ENCODE peak calls at places on chromosomes 7 and 10, in eight cellular contexts. One of them, this sample, is unnamed. For H3K4me1, the result is how much of the 10 kb centered on the place peaks cover.

GRCh38 chr7:40608321-40609075 is 473.7 kb downstream of the SUGCT start:
- DNase-seq in heart left ventricle: no peak
- DNase-seq in aorta: no peak
- DNase-seq in IMR-90: no peak
- DNase-seq in uterus: no peak
- DNase-seq in CD4-positive, alpha-beta memory T cell: no peak
- DNase-seq in stomach: no peak
- DNase-seq in A549: no peak
- DNase-seq in this sample: no peak

GRCh38 chr10:130990536-130990935 is 321.0 kb downstream of the TCERG1L start:
- DNase-seq in heart left ventricle: no peak
- DNase-seq in aorta: no peak
- DNase-seq in IMR-90: no peak
- DNase-seq in uterus: no peak
- DNase-seq in CD4-positive, alpha-beta memory T cell: no peak
- DNase-seq in stomach: no peak
- DNase-seq in A549: no peak
- DNase-seq in this sample: no peak

GRCh38 chr10:11135709-11136108 is 118.0 kb downstream of the CELF2 start:
- DNase-seq in heart left ventricle: no peak
- DNase-seq in aorta: no peak
- DNase-seq in IMR-90: no peak
- DNase-seq in uterus: no peak
- DNase-seq in CD4-positive, alpha-beta memory T cell: no peak
- DNase-seq in stomach: no peak
- DNase-seq in A549: no peak
- DNase-seq in this sample: no peak

GRCh38 chr10:92965314-92965713 is 95.3 kb upstream of the CYP26C1 start:
- DNase-seq in heart left ventricle: no peak
- DNase-seq in aorta: no peak
- DNase-seq in IMR-90: peak
- DNase-seq in uterus: no peak
- DNase-seq in CD4-positive, alpha-beta memory T cell: peak
- DNase-seq in stomach: no peak
- DNase-seq in A549: peak
- DNase-seq in this sample: no peak

GRCh38 chr10:119688033-119688508 is 36.9 kb downstream of the BAG3 start:
- DNase-seq in heart left ventricle: no peak
- DNase-seq in aorta: no peak
- DNase-seq in IMR-90: no peak
- DNase-seq in uterus: no peak
- DNase-seq in CD4-positive, alpha-beta memory T cell: no peak
- DNase-seq in stomach: no peak
- DNase-seq in A549: no peak
- DNase-seq in this sample: no peak

GRCh38 chr7:117666689-117667088 is 186.9 kb downstream of the CFTR start:
- DNase-seq in heart left ventricle: no peak
- DNase-seq in aorta: no peak
- DNase-seq in IMR-90: no peak
- DNase-seq in uterus: no peak
- DNase-seq in CD4-positive, alpha-beta memory T cell: no peak
- DNase-seq in stomach: no peak
- DNase-seq in A549: no peak
- DNase-seq in this sample: no peak

GRCh38 chr7:129279757-129280156 is 54.9 kb downstream of the AHCYL2 start:
- DNase-seq in heart left ventricle: no peak
- DNase-seq in aorta: no peak
- DNase-seq in IMR-90: no peak
- DNase-seq in uterus: no peak
- DNase-seq in CD4-positive, alpha-beta memory T cell: no peak
- DNase-seq in stomach: no peak
- DNase-seq in A549: no peak
- DNase-seq in this sample: no peak

GRCh38 chr7:105649727-105650381 is 68.6 kb upstream of the EFCAB10 start:
- DNase-seq in heart left ventricle: no peak
- DNase-seq in aorta: no peak
- DNase-seq in IMR-90: peak
- DNase-seq in uterus: no peak
- DNase-seq in CD4-positive, alpha-beta memory T cell: no peak
- DNase-seq in stomach: no peak
- DNase-seq in A549: no peak
- DNase-seq in this sample: no peak

GRCh38 chr7:91264924-91265681 is 870 bp downstream of the FZD1 start:
- DNase-seq in heart left ventricle: peak
- DNase-seq in aorta: peak
- DNase-seq in IMR-90: peak
- DNase-seq in uterus: peak
- DNase-seq in CD4-positive, alpha-beta memory T cell: no peak
- DNase-seq in stomach: peak
- DNase-seq in A549: no peak
- DNase-seq in this sample: peak

GRCh38 chr7:91265693-91266066 is 1.4 kb downstream of the FZD1 start:
- DNase-seq in heart left ventricle: no peak
- DNase-seq in aorta: peak
- DNase-seq in IMR-90: no peak
- DNase-seq in uterus: no peak
- DNase-seq in CD4-positive, alpha-beta memory T cell: no peak
- DNase-seq in stomach: no peak
- DNase-seq in A549: no peak
- DNase-seq in this sample: no peak

GRCh38 chr7:91267558-91267955 is 3.3 kb downstream of the FZD1 start:
- DNase-seq in heart left ventricle: no peak
- DNase-seq in aorta: peak
- DNase-seq in IMR-90: peak
- DNase-seq in uterus: no peak
- DNase-seq in CD4-positive, alpha-beta memory T cell: no peak
- DNase-seq in stomach: no peak
- DNase-seq in A549: no peak
- DNase-seq in this sample: no peak

GRCh38 chr7:91266067-91266930 is 2.1 kb downstream of the FZD1 start:
- DNase-seq in heart left ventricle: peak
- DNase-seq in aorta: peak
- DNase-seq in IMR-90: peak
- DNase-seq in uterus: peak
- DNase-seq in CD4-positive, alpha-beta memory T cell: no peak
- DNase-seq in stomach: no peak
- DNase-seq in A549: no peak
- DNase-seq in this sample: peak

GRCh38 chr7:91266931-91267557 is 2.8 kb downstream of the FZD1 start:
- DNase-seq in heart left ventricle: peak
- DNase-seq in aorta: peak
- DNase-seq in IMR-90: no peak
- DNase-seq in uterus: no peak
- DNase-seq in CD4-positive, alpha-beta memory T cell: no peak
- DNase-seq in stomach: no peak
- DNase-seq in A549: no peak
- DNase-seq in this sample: no peak
- H3K4me3 ChIP-seq in heart left ventricle: peak
- H3K4me3 ChIP-seq in aorta: peak
- H3K4me3 ChIP-seq in IMR-90: peak
- H3K4me3 ChIP-seq in uterus: peak
- H3K4me3 ChIP-seq in CD4-positive, alpha-beta memory T cell: no peak
- H3K4me3 ChIP-seq in stomach: peak
- H3K4me3 ChIP-seq in A549: no peak
- H3K4me3 ChIP-seq in this sample: peak

GRCh38 chr7:133945497-133945896 is 181.6 kb upstream of the LRGUK start:
- DNase-seq in heart left ventricle: no peak
- DNase-seq in aorta: no peak
- DNase-seq in IMR-90: no peak
- DNase-seq in uterus: no peak
- DNase-seq in CD4-positive, alpha-beta memory T cell: no peak
- DNase-seq in stomach: no peak
- DNase-seq in A549: no peak
- DNase-seq in this sample: no peak

GRCh38 chr7:133950856-133951255 is 176.3 kb upstream of the LRGUK start:
- DNase-seq in heart left ventricle: no peak
- DNase-seq in aorta: no peak
- DNase-seq in IMR-90: no peak
- DNase-seq in uterus: no peak
- DNase-seq in CD4-positive, alpha-beta memory T cell: no peak
- DNase-seq in stomach: no peak
- DNase-seq in A549: no peak
- DNase-seq in this sample: no peak

GRCh38 chr7:133948588-133948987 is 178.6 kb upstream of the LRGUK start:
- DNase-seq in heart left ventricle: no peak
- DNase-seq in aorta: no peak
- DNase-seq in IMR-90: no peak
- DNase-seq in uterus: no peak
- DNase-seq in CD4-positive, alpha-beta memory T cell: no peak
- DNase-seq in stomach: no peak
- DNase-seq in A549: no peak
- DNase-seq in this sample: no peak

GRCh38 chr7:133947458-133948044 is 179.6 kb upstream of the LRGUK start:
- DNase-seq in heart left ventricle: no peak
- DNase-seq in aorta: no peak
- DNase-seq in IMR-90: no peak
- DNase-seq in uterus: no peak
- DNase-seq in CD4-positive, alpha-beta memory T cell: no peak
- DNase-seq in stomach: no peak
- DNase-seq in A549: no peak
- DNase-seq in this sample: no peak
- H3K4me1 ChIP-seq in heart left ventricle: under half
- H3K4me1 ChIP-seq in aorta: under half
- H3K4me1 ChIP-seq in IMR-90: under half
- H3K4me1 ChIP-seq in uterus: under half
- H3K4me1 ChIP-seq in CD4-positive, alpha-beta memory T cell: under half
- H3K4me1 ChIP-seq in stomach: under half
- H3K4me1 ChIP-seq in A549: under half
- H3K4me1 ChIP-seq in this sample: under half

DNA sequence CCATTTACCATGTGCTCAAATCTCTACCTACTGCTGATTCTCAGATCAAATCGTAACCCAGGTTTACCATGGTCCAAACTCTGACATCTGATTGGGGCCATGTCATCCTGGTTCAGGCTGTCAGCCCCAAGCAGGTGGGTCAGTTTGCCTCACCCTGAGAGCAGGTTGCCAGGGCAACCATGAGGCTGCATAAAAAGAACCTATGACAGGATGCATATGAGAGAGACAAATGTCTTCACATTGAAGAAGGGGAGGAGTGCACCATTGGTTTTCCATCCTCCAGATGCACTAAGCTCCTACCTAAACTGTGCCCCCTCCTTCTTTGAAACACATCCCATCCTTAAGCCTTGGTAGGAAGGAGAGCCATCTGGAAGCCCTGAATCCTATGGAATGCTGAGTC is 10.2 kb downstream of the PRSS1 start:
- DNase-seq in heart left ventricle: no peak
- DNase-seq in aorta: no peak
- DNase-seq in IMR-90: no peak
- DNase-seq in uterus: no peak
- DNase-seq in CD4-positive, alpha-beta memory T cell: no peak
- DNase-seq in stomach: no peak
- DNase-seq in A549: no peak
- DNase-seq in this sample: no peak
- H3K27ac ChIP-seq in heart left ventricle: no peak
- H3K27ac ChIP-seq in aorta: no peak
- H3K27ac ChIP-seq in IMR-90: no peak
- H3K27ac ChIP-seq in uterus: no peak
- H3K27ac ChIP-seq in CD4-positive, alpha-beta memory T cell: no peak
- H3K27ac ChIP-seq in stomach: no peak
- H3K27ac ChIP-seq in A549: no peak
- H3K27ac ChIP-seq in this sample: no peak

GRCh38 chr10:15083674-15084501 is 4.7 kb downstream of the ACBD7 start:
- DNase-seq in heart left ventricle: no peak
- DNase-seq in aorta: no peak
- DNase-seq in IMR-90: no peak
- DNase-seq in uterus: no peak
- DNase-seq in CD4-positive, alpha-beta memory T cell: no peak
- DNase-seq in stomach: no peak
- DNase-seq in A549: no peak
- DNase-seq in this sample: no peak
- H3K4me3 ChIP-seq in heart left ventricle: peak
- H3K4me3 ChIP-seq in aorta: peak
- H3K4me3 ChIP-seq in IMR-90: peak
- H3K4me3 ChIP-seq in uterus: peak
- H3K4me3 ChIP-seq in CD4-positive, alpha-beta memory T cell: no peak
- H3K4me3 ChIP-seq in stomach: peak
- H3K4me3 ChIP-seq in A549: peak
- H3K4me3 ChIP-seq in this sample: peak

GRCh38 chr10:122143238-122143841 is 127.8 kb upstream of the BTBD16 start:
- DNase-seq in heart left ventricle: no peak
- DNase-seq in aorta: no peak
- DNase-seq in IMR-90: no peak
- DNase-seq in uterus: no peak
- DNase-seq in CD4-positive, alpha-beta memory T cell: no peak
- DNase-seq in stomach: no peak
- DNase-seq in A549: no peak
- DNase-seq in this sample: no peak

GRCh38 chr10:122140477-122140902 is 130.6 kb upstream of the BTBD16 start:
- DNase-seq in heart left ventricle: peak
- DNase-seq in aorta: no peak
- DNase-seq in IMR-90: peak
- DNase-seq in uterus: peak
- DNase-seq in CD4-positive, alpha-beta memory T cell: no peak
- DNase-seq in stomach: no peak
- DNase-seq in A549: peak
- DNase-seq in this sample: peak

GRCh38 chr10:122140941-122141623 is 130.0 kb upstream of the BTBD16 start:
- DNase-seq in heart left ventricle: peak
- DNase-seq in aorta: peak
- DNase-seq in IMR-90: peak
- DNase-seq in uterus: peak
- DNase-seq in CD4-positive, alpha-beta memory T cell: no peak
- DNase-seq in stomach: peak
- DNase-seq in A549: peak
- DNase-seq in this sample: peak

GRCh38 chr10:122142652-122143237 is 128.4 kb upstream of the BTBD16 start:
- DNase-seq in heart left ventricle: no peak
- DNase-seq in aorta: peak
- DNase-seq in IMR-90: no peak
- DNase-seq in uterus: no peak
- DNase-seq in CD4-positive, alpha-beta memory T cell: no peak
- DNase-seq in stomach: peak
- DNase-seq in A549: peak
- DNase-seq in this sample: peak

DNA sequence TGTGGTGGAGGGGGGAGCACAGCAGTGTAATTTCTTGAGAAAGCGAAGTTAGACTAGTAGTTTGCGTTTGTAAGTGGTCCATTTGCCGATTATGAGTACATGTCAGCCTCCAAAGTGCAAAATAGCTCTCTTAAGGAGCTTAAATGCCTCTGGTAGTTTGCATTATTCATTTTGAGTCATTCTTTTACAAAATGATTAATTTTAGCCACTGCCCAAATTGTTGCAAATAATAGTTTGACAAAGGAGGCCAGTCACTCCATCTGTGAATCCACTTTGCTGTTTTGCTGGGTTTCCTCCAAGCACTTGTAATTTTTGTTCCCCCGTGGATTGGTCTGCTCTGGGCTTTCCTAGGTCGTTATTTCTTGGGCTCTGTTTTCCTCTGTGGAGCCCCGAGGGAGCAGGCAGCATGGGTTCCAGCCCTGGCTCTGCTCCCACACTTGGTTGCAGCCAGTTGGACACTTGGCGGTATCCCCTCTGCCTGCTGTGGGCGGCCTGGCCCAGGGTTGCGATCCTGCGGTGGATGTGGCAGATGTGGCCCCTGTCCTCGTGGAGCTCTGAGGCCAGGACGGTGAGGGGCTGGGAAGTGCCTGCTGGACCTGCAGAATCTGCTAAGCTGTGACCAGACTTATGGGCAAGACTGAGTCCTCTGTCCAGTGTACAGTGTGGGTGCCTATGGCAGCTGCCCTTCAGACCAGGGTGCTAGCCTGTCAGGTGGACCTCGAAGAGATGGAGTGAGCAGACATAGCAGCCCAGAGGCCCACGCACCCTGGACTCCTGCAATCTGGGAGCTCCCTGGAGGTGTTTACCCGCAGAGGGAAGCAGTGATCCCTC is 129.1 kb upstream of the BTBD16 start:
- DNase-seq in heart left ventricle: peak
- DNase-seq in aorta: peak
- DNase-seq in IMR-90: peak
- DNase-seq in uterus: no peak
- DNase-seq in CD4-positive, alpha-beta memory T cell: no peak
- DNase-seq in stomach: no peak
- DNase-seq in A549: no peak
- DNase-seq in this sample: peak
- H3K4me1 ChIP-seq in heart left ventricle: half or more
- H3K4me1 ChIP-seq in aorta: under half
- H3K4me1 ChIP-seq in IMR-90: under half
- H3K4me1 ChIP-seq in uterus: under half
- H3K4me1 ChIP-seq in CD4-positive, alpha-beta memory T cell: under half
- H3K4me1 ChIP-seq in stomach: under half
- H3K4me1 ChIP-seq in A549: half or more
- H3K4me1 ChIP-seq in this sample: half or more

This sample was measured in left ventricle myocardium inferior.